ENCODE peak calls at places on chromosomes 2 and 18, in four cellular contexts. S is K562, J is GM12878, Q is HepG2. C is an unnamed sample.

GRCh38 chr18:48967545-48967944 is 16.8 kb upstream of the SMAD7 start:
- DNase-seq in S (no peak), J (no peak), Q (no peak), C (no peak)

GRCh38 chr2:108630567-108631405 is 88.5 kb upstream of the RANBP2 start:
- DNase-seq in S (no peak), J (no peak), Q (no peak), C (no peak)

GRCh38 chr2:101396352-101396717 is 9.0 kb upstream of the CREG2 start:
- DNase-seq in S (no peak), J (no peak), Q (peak), C (no peak)

GRCh38 chr2:11235583-11235982 is 80.3 kb downstream of the SLC66A3 start:
- DNase-seq in S (no peak), J (no peak), Q (no peak), C (no peak)

GRCh38 chr2:170336916-170337315 is 159.0 kb downstream of the MYO3B start:
- DNase-seq in S (no peak), J (no peak), Q (no peak), C (no peak)

GRCh38 chr2:241868661-241869081 is 858 bp upstream of the RTP5 start:
- DNase-seq in S (no peak), J (no peak), Q (no peak), C (peak)

GRCh38 chr18:58128286-58129018 is 84.4 kb downstream of the NEDD4L start:
- DNase-seq in S (no peak), J (no peak), Q (peak), C (no peak)

GRCh38 chr18:60892855-60893254 is 440.4 kb upstream of the CDH20 start:
- DNase-seq in S (no peak), J (no peak), Q (peak), C (no peak)

GRCh38 chr2:8248623-8248957 is 433.3 kb upstream of the ID2 start:
- DNase-seq in S (no peak), J (no peak), Q (no peak), C (no peak)

GRCh38 chr2:72114693-72115051 is 33.0 kb downstream of the CYP26B1 start:
- DNase-seq in S (no peak), J (no peak), Q (no peak), C (no peak)

GRCh38 chr18:8800445-8800844 is 95.1 kb downstream of the MTCL1 start:
- DNase-seq in S (no peak), J (no peak), Q (no peak), C (no peak)

GRCh38 chr2:172226244-172227061 is 123.8 kb upstream of the DLX2 start:
- DNase-seq in S (peak), J (no peak), Q (peak), C (no peak)

GRCh38 chr2:155980941-155981561 is 351.5 kb downstream of the NR4A2 start:
- DNase-seq in S (no peak), J (peak), Q (no peak), C (no peak)

GRCh38 chr2:219429958-219430586 is 4.6 kb upstream of the SPEG start:
- DNase-seq in S (no peak), J (no peak), Q (no peak), C (no peak)

GRCh38 chr2:38932586-38932985 is 42.9 kb downstream of the ARHGEF33 start:
- DNase-seq in S (no peak), J (no peak), Q (no peak), C (no peak)

GRCh38 chr2:13481201-13481600 is 764.5 kb downstream of the TRIB2 start:
- DNase-seq in S (no peak), J (no peak), Q (no peak), C (no peak)

GRCh38 chr2:231673348-231673770 is 35.0 kb upstream of the PTMA start:
- DNase-seq in S (peak), J (no peak), Q (peak), C (no peak)
- H3K27ac ChIP-seq in S (peak), J (peak), Q (no peak), C (no peak)

DNA sequence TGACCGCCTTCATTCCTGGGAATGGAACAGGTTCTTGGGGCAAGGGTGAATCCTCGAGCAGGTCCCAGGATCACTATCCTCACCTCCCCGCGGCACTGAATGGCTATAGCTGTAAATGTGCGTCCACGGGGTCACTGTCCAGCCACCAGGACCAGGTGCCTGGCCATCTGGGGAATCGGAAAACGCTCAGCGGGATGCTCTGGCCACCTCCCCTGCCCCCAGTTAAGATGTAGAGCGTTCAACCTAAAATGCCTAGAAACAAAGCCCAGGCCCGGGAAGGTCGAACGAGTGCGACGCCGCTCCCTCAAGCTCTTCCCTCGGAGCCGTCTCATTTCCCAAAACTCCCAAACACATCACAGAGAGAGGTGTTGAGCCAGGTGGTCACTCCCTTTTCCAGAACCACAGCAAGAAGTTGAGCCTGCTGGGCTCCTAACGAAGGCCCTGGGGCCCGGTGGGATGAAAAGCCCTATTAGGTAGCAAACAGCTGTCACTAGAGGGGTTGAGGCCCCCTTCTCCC is 795 bp upstream of the CAPN10 start:
- DNase-seq in S (no peak), J (no peak), Q (no peak), C (peak)
- TF ChIP-seq MXI1 in S (no peak), J (no peak), Q (no peak), C (no peak)

GRCh38 chr18:30971338-30971956 is 71.1 kb downstream of the DSC3 start:
- DNase-seq in S (peak), J (no peak), Q (peak), C (peak)
- TF ChIP-seq FOXM1 in S (no peak), J (no peak), Q (no peak), C (no peak)

DNA sequence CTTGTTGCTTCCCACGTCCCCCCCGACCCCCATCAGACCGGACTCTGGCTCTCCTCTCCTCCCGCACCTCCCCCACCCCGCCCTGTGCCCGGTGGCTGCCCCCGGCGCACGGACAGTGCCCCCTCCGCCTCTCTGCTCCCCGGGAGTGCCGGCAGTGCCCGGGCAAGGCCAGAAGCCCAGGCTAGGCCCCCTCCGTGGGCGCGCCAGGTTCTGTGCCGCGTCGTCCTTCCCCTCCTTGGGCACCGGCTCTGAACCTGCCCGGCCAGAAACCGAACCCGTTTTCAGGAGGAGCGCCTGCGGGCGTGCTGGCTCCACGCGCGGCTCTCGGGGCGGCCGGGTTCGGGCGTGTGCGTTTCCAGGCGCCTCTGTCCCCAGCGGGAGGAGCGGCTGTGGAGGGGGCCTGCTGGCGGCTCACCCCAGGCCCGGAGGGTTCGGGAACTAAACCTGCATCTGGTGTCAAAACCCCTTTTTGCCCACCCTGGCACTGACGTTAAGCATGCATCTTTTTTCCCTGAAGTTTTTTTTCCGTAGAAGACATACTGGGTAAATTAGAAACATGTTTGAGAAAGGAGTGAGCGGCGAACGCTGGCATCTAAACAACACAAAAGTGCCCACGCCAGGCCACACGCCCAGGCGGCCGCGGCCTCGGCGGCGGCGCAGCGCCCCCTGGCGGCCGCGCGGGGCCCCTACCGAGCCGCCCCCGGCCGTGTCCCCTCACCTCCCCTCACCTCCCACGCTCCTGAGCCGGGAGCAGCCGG is 123.9 kb upstream of the SLC1A4 start:
- DNase-seq in S (peak), J (no peak), Q (no peak), C (peak)
- H3K27ac ChIP-seq in S (no peak), J (peak), Q (no peak), C (peak)

DNA sequence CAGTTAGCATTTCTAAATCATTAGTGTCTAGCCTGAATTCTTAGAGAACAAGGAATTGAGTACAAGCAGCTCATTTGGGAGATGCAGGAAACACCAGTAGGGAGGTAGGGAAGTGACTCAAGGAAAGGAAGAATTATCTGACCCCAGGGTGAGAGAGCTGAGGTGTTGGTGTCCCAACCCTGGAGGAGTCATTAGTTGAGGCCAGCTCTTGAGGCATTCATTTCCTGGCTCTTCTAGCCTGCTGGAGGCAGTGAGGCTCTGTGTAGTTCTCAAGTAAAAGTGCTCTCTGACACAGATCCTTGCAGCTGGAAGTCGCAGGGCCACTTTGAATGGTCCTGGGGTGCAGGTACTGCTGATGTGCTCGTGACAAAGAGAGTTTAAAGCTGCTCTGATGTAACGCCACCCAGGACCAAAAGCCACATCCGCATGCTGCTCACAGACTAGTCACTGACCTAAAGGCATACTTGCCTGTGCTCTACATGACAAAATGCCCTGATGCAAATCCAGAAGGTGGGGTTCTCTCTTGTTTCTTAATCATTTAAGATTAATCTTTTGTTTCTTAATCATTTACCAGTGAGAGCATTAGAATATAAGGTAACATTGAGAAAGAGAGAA is 299.5 kb upstream of the LYPD1 start:
- DNase-seq in S (no peak), J (no peak), Q (no peak), C (no peak)
- TF ChIP-seq MXI1 in S (no peak), J (no peak), Q (no peak), C (no peak)

GRCh38 chr2:174205562-174205961 is 42.8 kb downstream of the OLA1 start:
- DNase-seq in S (no peak), J (no peak), Q (no peak), C (no peak)
- TF ChIP-seq FOXM1 in S (no peak), J (no peak), Q (no peak), C (no peak)

DNA sequence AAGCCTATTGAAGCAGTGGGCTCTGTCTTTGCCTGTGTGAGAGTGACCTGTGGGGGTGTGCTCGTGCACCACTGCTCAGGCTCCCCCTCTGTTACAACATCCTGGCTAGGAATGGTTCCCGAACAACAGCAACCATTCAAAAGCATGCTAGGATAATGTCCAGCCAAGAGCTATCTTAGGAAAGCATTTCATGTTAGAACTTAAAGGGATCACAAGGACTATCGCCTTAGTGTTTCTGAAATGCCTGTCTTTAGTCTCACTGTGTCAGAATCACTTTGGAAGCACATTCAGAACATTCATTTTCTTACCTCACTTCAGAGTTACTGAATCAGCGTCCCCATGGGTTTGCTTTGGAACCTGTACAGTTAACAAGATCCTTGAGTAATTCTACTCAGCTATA is 134.9 kb upstream of the DSEL start:
- DNase-seq in S (no peak), J (no peak), Q (no peak), C (no peak)
- H3K27ac ChIP-seq in S (no peak), J (no peak), Q (no peak), C (no peak)

DNA sequence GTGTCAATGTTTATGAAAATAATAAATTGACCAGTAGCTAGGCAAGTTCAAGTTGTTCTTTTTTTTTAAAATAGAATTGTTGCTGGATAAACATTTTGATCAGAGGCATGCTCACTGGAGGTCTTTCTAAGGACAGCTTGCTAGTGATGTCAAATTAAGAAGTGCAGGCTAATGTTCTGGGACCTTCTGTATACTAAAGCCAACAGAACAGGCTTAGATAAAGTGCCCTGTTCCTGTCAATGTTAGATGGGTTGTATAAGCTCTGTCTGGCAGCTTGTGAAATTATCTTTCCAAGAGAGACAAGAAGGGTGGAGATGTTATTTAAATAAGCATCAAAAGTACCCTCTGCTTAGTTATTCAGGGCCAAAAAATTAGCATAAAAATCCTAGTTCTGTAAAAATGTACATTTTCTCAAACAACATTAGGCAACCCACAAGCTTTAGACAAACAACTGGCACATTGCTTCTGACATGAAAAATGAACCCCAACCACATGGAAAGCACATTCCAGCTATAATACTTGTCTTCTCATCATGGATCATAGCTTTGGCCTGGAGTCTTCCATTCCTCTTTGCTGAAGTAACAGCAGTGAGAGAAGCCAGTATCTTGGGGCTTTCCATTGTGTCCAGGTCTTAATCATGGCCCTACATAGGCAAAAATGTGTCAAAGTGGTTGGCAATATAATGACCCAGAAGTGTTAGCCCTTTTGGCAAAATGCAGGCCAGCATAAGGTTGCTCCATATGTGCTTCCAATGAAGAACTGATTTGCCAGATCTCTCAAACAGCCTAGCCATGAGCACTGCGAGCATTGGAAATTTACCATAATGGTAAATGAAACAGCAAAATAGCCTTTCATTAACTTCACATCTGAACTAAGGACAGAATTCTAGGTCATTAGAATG is 478.2 kb upstream of the ZNF804A start:
- DNase-seq in S (no peak), J (no peak), Q (no peak), C (no peak)
- TF ChIP-seq MXI1 in S (no peak), J (no peak), Q (no peak), C (no peak)

GRCh38 chr2:97911210-97911921 is 84.4 kb downstream of the TMEM131 start:
- DNase-seq in S (peak), J (peak), Q (no peak), C (no peak)

GRCh38 chr2:97907667-97908066 is 88.1 kb downstream of the TMEM131 start:
- DNase-seq in S (no peak), J (no peak), Q (no peak), C (no peak)

GRCh38 chr2:97911922-97912575 is 83.7 kb downstream of the TMEM131 start:
- DNase-seq in S (no peak), J (no peak), Q (peak), C (no peak)

GRCh38 chr2:97908208-97908676 is 87.5 kb downstream of the TMEM131 start:
- DNase-seq in S (no peak), J (peak), Q (no peak), C (no peak)

GRCh38 chr2:97910403-97911209 is 85.1 kb downstream of the TMEM131 start:
- DNase-seq in S (no peak), J (no peak), Q (no peak), C (no peak)
- TF ChIP-seq FOXM1 in S (no peak), J (no peak), Q (no peak), C (no peak)